ENCODE peak calls at places on chromosomes 5 and 9, in nine cellular contexts. One of them, this sample, is unnamed.

GRCh38 chr9:114478459-114478858 is 26.8 kb downstream of the WHRN start:
- DNase-seq in foreskin fibroblast: no peak
- DNase-seq in H4: no peak
- DNase-seq in stimulated activated CD4-positive, alpha-beta T cell treated with anti-CD3 and anti-CD28 coated beads, Interleukin-4, amount 100 ng/mL, for 1 hour: no peak
- DNase-seq in breast epithelium: no peak
- DNase-seq in C1 segment of cervical spinal cord: no peak
- DNase-seq in stimulated activated CD8-positive, alpha-beta memory T cell treated with anti-CD3 and anti-CD28 coated beads, Interleukin-7, amount 100 ng/mL, for 24 hours: no peak
- DNase-seq in RWPE1: no peak
- DNase-seq in NCI-H748 treated with DMSO at 0.1 percent for 48 hours: no peak
- DNase-seq in this sample: no peak

GRCh38 chr9:31799953-31800609 is 584.4 kb upstream of the ACO1 start:
- DNase-seq in RWPE1: peak
- DNase-seq in C1 segment of cervical spinal cord: no peak
- DNase-seq in foreskin fibroblast: peak
- DNase-seq in stimulated activated CD8-positive, alpha-beta memory T cell treated with anti-CD3 and anti-CD28 coated beads, Interleukin-7, amount 100 ng/mL, for 24 hours: no peak
- DNase-seq in NCI-H748 treated with DMSO at 0.1 percent for 48 hours: peak
- DNase-seq in H4: peak
- DNase-seq in stimulated activated CD4-positive, alpha-beta T cell treated with anti-CD3 and anti-CD28 coated beads, Interleukin-4, amount 100 ng/mL, for 1 hour: no peak
- DNase-seq in breast epithelium: no peak
- DNase-seq in this sample: no peak

GRCh38 chr9:85172001-85172978 is 502.8 kb downstream of the NTRK2 start:
- DNase-seq in RWPE1: peak
- DNase-seq in stimulated activated CD4-positive, alpha-beta T cell treated with anti-CD3 and anti-CD28 coated beads, Interleukin-4, amount 100 ng/mL, for 1 hour: no peak
- DNase-seq in NCI-H748 treated with DMSO at 0.1 percent for 48 hours: no peak
- DNase-seq in breast epithelium: peak
- DNase-seq in H4: no peak
- DNase-seq in C1 segment of cervical spinal cord: no peak
- DNase-seq in stimulated activated CD8-positive, alpha-beta memory T cell treated with anti-CD3 and anti-CD28 coated beads, Interleukin-7, amount 100 ng/mL, for 24 hours: no peak
- DNase-seq in foreskin fibroblast: no peak
- DNase-seq in this sample: peak

GRCh38 chr9:130555968-130556367 is 23.4 kb upstream of the FUBP3 start:
- DNase-seq in H4: peak
- DNase-seq in breast epithelium: peak
- DNase-seq in C1 segment of cervical spinal cord: no peak
- DNase-seq in NCI-H748 treated with DMSO at 0.1 percent for 48 hours: no peak
- DNase-seq in RWPE1: peak
- DNase-seq in stimulated activated CD8-positive, alpha-beta memory T cell treated with anti-CD3 and anti-CD28 coated beads, Interleukin-7, amount 100 ng/mL, for 24 hours: no peak
- DNase-seq in stimulated activated CD4-positive, alpha-beta T cell treated with anti-CD3 and anti-CD28 coated beads, Interleukin-4, amount 100 ng/mL, for 1 hour: no peak
- DNase-seq in foreskin fibroblast: no peak
- DNase-seq in this sample: no peak

GRCh38 chr5:135880278-135880677 is 15.4 kb downstream of the IL9 start:
- DNase-seq in NCI-H748 treated with DMSO at 0.1 percent for 48 hours: no peak
- DNase-seq in foreskin fibroblast: no peak
- DNase-seq in stimulated activated CD8-positive, alpha-beta memory T cell treated with anti-CD3 and anti-CD28 coated beads, Interleukin-7, amount 100 ng/mL, for 24 hours: no peak
- DNase-seq in breast epithelium: no peak
- DNase-seq in stimulated activated CD4-positive, alpha-beta T cell treated with anti-CD3 and anti-CD28 coated beads, Interleukin-4, amount 100 ng/mL, for 1 hour: no peak
- DNase-seq in H4: peak
- DNase-seq in RWPE1: no peak
- DNase-seq in C1 segment of cervical spinal cord: no peak
- DNase-seq in this sample: no peak

GRCh38 chr5:72281764-72282499 is 38.1 kb downstream of the MRPS27 start:
- DNase-seq in stimulated activated CD4-positive, alpha-beta T cell treated with anti-CD3 and anti-CD28 coated beads, Interleukin-4, amount 100 ng/mL, for 1 hour: no peak
- DNase-seq in stimulated activated CD8-positive, alpha-beta memory T cell treated with anti-CD3 and anti-CD28 coated beads, Interleukin-7, amount 100 ng/mL, for 24 hours: no peak
- DNase-seq in NCI-H748 treated with DMSO at 0.1 percent for 48 hours: no peak
- DNase-seq in C1 segment of cervical spinal cord: no peak
- DNase-seq in foreskin fibroblast: peak
- DNase-seq in breast epithelium: no peak
- DNase-seq in RWPE1: peak
- DNase-seq in H4: peak
- DNase-seq in this sample: no peak

GRCh38 chr9:128127568-128127989 is at the start of gene PTGES2:
- DNase-seq in breast epithelium: peak
- DNase-seq in RWPE1: peak
- DNase-seq in stimulated activated CD8-positive, alpha-beta memory T cell treated with anti-CD3 and anti-CD28 coated beads, Interleukin-7, amount 100 ng/mL, for 24 hours: peak
- DNase-seq in foreskin fibroblast: peak
- DNase-seq in C1 segment of cervical spinal cord: peak
- DNase-seq in stimulated activated CD4-positive, alpha-beta T cell treated with anti-CD3 and anti-CD28 coated beads, Interleukin-4, amount 100 ng/mL, for 1 hour: peak
- DNase-seq in NCI-H748 treated with DMSO at 0.1 percent for 48 hours: peak
- DNase-seq in H4: peak
- DNase-seq in this sample: no peak

GRCh38 chr9:37215456-37216229 is 95.3 kb downstream of the ZCCHC7 start:
- DNase-seq in C1 segment of cervical spinal cord: no peak
- DNase-seq in foreskin fibroblast: no peak
- DNase-seq in stimulated activated CD4-positive, alpha-beta T cell treated with anti-CD3 and anti-CD28 coated beads, Interleukin-4, amount 100 ng/mL, for 1 hour: no peak
- DNase-seq in H4: no peak
- DNase-seq in stimulated activated CD8-positive, alpha-beta memory T cell treated with anti-CD3 and anti-CD28 coated beads, Interleukin-7, amount 100 ng/mL, for 24 hours: no peak
- DNase-seq in breast epithelium: no peak
- DNase-seq in NCI-H748 treated with DMSO at 0.1 percent for 48 hours: no peak
- DNase-seq in RWPE1: peak
- DNase-seq in this sample: no peak

GRCh38 chr5:173974688-173975239 is 14.2 kb upstream of the C5orf47 start:
- DNase-seq in breast epithelium: no peak
- DNase-seq in RWPE1: no peak
- DNase-seq in C1 segment of cervical spinal cord: no peak
- DNase-seq in stimulated activated CD8-positive, alpha-beta memory T cell treated with anti-CD3 and anti-CD28 coated beads, Interleukin-7, amount 100 ng/mL, for 24 hours: no peak
- DNase-seq in foreskin fibroblast: no peak
- DNase-seq in H4: no peak
- DNase-seq in stimulated activated CD4-positive, alpha-beta T cell treated with anti-CD3 and anti-CD28 coated beads, Interleukin-4, amount 100 ng/mL, for 1 hour: no peak
- DNase-seq in NCI-H748 treated with DMSO at 0.1 percent for 48 hours: no peak
- DNase-seq in this sample: no peak

GRCh38 chr9:70136632-70137031 is 93.0 kb downstream of the MAMDC2 start:
- DNase-seq in stimulated activated CD8-positive, alpha-beta memory T cell treated with anti-CD3 and anti-CD28 coated beads, Interleukin-7, amount 100 ng/mL, for 24 hours: no peak
- DNase-seq in C1 segment of cervical spinal cord: no peak
- DNase-seq in NCI-H748 treated with DMSO at 0.1 percent for 48 hours: no peak
- DNase-seq in RWPE1: peak
- DNase-seq in H4: no peak
- DNase-seq in foreskin fibroblast: peak
- DNase-seq in breast epithelium: no peak
- DNase-seq in stimulated activated CD4-positive, alpha-beta T cell treated with anti-CD3 and anti-CD28 coated beads, Interleukin-4, amount 100 ng/mL, for 1 hour: no peak
- DNase-seq in this sample: no peak

GRCh38 chr5:14172149-14172795 is 29.1 kb downstream of the TRIO start:
- DNase-seq in foreskin fibroblast: no peak
- DNase-seq in RWPE1: no peak
- DNase-seq in NCI-H748 treated with DMSO at 0.1 percent for 48 hours: no peak
- DNase-seq in C1 segment of cervical spinal cord: no peak
- DNase-seq in stimulated activated CD4-positive, alpha-beta T cell treated with anti-CD3 and anti-CD28 coated beads, Interleukin-4, amount 100 ng/mL, for 1 hour: no peak
- DNase-seq in stimulated activated CD8-positive, alpha-beta memory T cell treated with anti-CD3 and anti-CD28 coated beads, Interleukin-7, amount 100 ng/mL, for 24 hours: no peak
- DNase-seq in breast epithelium: no peak
- DNase-seq in H4: no peak
- DNase-seq in this sample: no peak

GRCh38 chr5:169139381-169140125 is 161.4 kb downstream of the SLIT3 start:
- DNase-seq in RWPE1: peak
- DNase-seq in stimulated activated CD4-positive, alpha-beta T cell treated with anti-CD3 and anti-CD28 coated beads, Interleukin-4, amount 100 ng/mL, for 1 hour: no peak
- DNase-seq in stimulated activated CD8-positive, alpha-beta memory T cell treated with anti-CD3 and anti-CD28 coated beads, Interleukin-7, amount 100 ng/mL, for 24 hours: no peak
- DNase-seq in foreskin fibroblast: no peak
- DNase-seq in C1 segment of cervical spinal cord: no peak
- DNase-seq in NCI-H748 treated with DMSO at 0.1 percent for 48 hours: no peak
- DNase-seq in H4: no peak
- DNase-seq in breast epithelium: peak
- DNase-seq in this sample: no peak

GRCh38 chr9:70574222-70574837 is 159.9 kb upstream of the KLF9 start:
- DNase-seq in C1 segment of cervical spinal cord: peak
- DNase-seq in RWPE1: no peak
- DNase-seq in foreskin fibroblast: peak
- DNase-seq in stimulated activated CD8-positive, alpha-beta memory T cell treated with anti-CD3 and anti-CD28 coated beads, Interleukin-7, amount 100 ng/mL, for 24 hours: no peak
- DNase-seq in stimulated activated CD4-positive, alpha-beta T cell treated with anti-CD3 and anti-CD28 coated beads, Interleukin-4, amount 100 ng/mL, for 1 hour: no peak
- DNase-seq in NCI-H748 treated with DMSO at 0.1 percent for 48 hours: no peak
- DNase-seq in H4: no peak
- DNase-seq in breast epithelium: no peak
- DNase-seq in this sample: no peak

GRCh38 chr9:117473293-117473692 is 58.4 kb upstream of the ASTN2 start:
- DNase-seq in NCI-H748 treated with DMSO at 0.1 percent for 48 hours: no peak
- DNase-seq in stimulated activated CD8-positive, alpha-beta memory T cell treated with anti-CD3 and anti-CD28 coated beads, Interleukin-7, amount 100 ng/mL, for 24 hours: no peak
- DNase-seq in stimulated activated CD4-positive, alpha-beta T cell treated with anti-CD3 and anti-CD28 coated beads, Interleukin-4, amount 100 ng/mL, for 1 hour: no peak
- DNase-seq in C1 segment of cervical spinal cord: no peak
- DNase-seq in foreskin fibroblast: no peak
- DNase-seq in RWPE1: no peak
- DNase-seq in breast epithelium: no peak
- DNase-seq in H4: no peak
- DNase-seq in this sample: no peak